ENCODE peak calls at places on chromosome 16, in seven cellular contexts. W is lower leg skin, I is AG08395, H is HEK293T, Z is thoracic aorta, S is mucosa of descending colon, A is anterior cingulate cortex. Q is an unnamed sample.

GRCh38 chr16:24645739-24646645 is 83.5 kb upstream of the TNRC6A start:
- DNase-seq in H (no peak), A (no peak), W (peak), Z (peak), S (no peak), I (peak), Q (no peak)

GRCh38 chr16:57852189-57852588 is 49.9 kb upstream of the KIFC3 start:
- DNase-seq in S (no peak), W (no peak), I (no peak), Z (no peak), A (no peak), H (no peak), Q (no peak)

GRCh38 chr16:20178297-20178696 is 104.6 kb upstream of the GPR139 start:
- DNase-seq in Z (no peak), S (no peak), I (no peak), A (no peak), W (no peak), H (no peak), Q (no peak)

GRCh38 chr16:59210955-59211541 is 476.9 kb upstream of the GOT2 start:
- DNase-seq in Z (no peak), A (no peak), W (no peak), H (no peak), S (no peak), I (peak), Q (no peak)

GRCh38 chr16:19885456-19886060 is 910 bp upstream of the GPRC5B start:
- DNase-seq in Z (no peak), I (no peak), W (peak), S (peak), A (peak), H (no peak), Q (peak)

GRCh38 chr16:57186630-57187507 is 740 bp downstream of the RSPRY1 start:
- DNase-seq in A (no peak), W (no peak), H (peak), I (peak), S (peak), Z (no peak), Q (no peak)

GRCh38 chr16:28820016-28820415 is 2.8 kb upstream of the ATXN2L start:
- DNase-seq in W (no peak), Z (no peak), H (no peak), A (no peak), I (no peak), S (no peak), Q (no peak)

GRCh38 chr16:89009343-89010209 is 32.6 kb upstream of the CBFA2T3 start:
- DNase-seq in I (no peak), Z (no peak), W (no peak), S (peak), H (no peak), A (no peak), Q (no peak)

GRCh38 chr16:27228621-27229501 is 25.5 kb downstream of the KDM8 start:
- DNase-seq in Z (no peak), H (no peak), S (peak), I (no peak), W (no peak), A (no peak), Q (no peak)

GRCh38 chr16:85557976-85558589 is 55.0 kb upstream of the GSE1 start:
- DNase-seq in I (no peak), H (no peak), W (no peak), S (peak), A (no peak), Z (no peak), Q (peak)

GRCh38 chr16:67256701-67257230 is 8.0 kb downstream of the SLC9A5 start:
- DNase-seq in S (peak), Z (no peak), H (no peak), W (no peak), I (no peak), A (no peak), Q (no peak)

Q was measured in right cardiac atrium.